ENCODE peak calls at places on chromosomes 7 and 10, in seven cellular contexts. F is IMR-90, H is K562, V is ovary, P is lung, R is psoas muscle, J is uterus. M is an unnamed sample. For H3K4me1, the result is how much of the 10 kb centered on the place peaks cover.

GRCh38 chr10:4131407-4132215 is 346.6 kb upstream of the KLF6 start:
- DNase-seq in R (no peak), H (no peak), P (no peak), F (peak), V (no peak), J (no peak), M (no peak)

GRCh38 chr10:1169186-1169885 is 113.2 kb downstream of the WDR37 start:
- DNase-seq in H (no peak), J (no peak), V (no peak), R (no peak), P (no peak), F (no peak), M (no peak)

GRCh38 chr7:121020243-121020642 is 31.7 kb downstream of the CPED1 start:
- DNase-seq in F (peak), R (no peak), J (no peak), V (no peak), H (no peak), P (no peak), M (no peak)

GRCh38 chr10:45513586-45513985 is 139.6 kb downstream of the ALOX5 start:
- DNase-seq in J (no peak), F (no peak), H (no peak), P (no peak), V (no peak), R (no peak), M (no peak)

GRCh38 chr7:132580277-132580676 is 4.0 kb upstream of the PLXNA4 start:
- DNase-seq in H (peak), P (no peak), F (no peak), J (no peak), V (no peak), R (no peak), M (no peak)

GRCh38 chr7:98278408-98278807 is 3.1 kb upstream of the BRI3 start:
- DNase-seq in V (no peak), J (no peak), P (no peak), F (no peak), R (no peak), H (no peak), M (no peak)

GRCh38 chr10:78774999-78775711 is 293.6 kb upstream of the ZMIZ1 start:
- DNase-seq in J (peak), V (peak), P (no peak), H (no peak), R (peak), F (peak), M (no peak)

GRCh38 chr7:36787933-36788378 is 63.7 kb upstream of the AOAH start:
- DNase-seq in F (no peak), V (no peak), P (no peak), R (no peak), H (no peak), J (no peak), M (no peak)

GRCh38 chr7:36967387-36967786 is 243.1 kb upstream of the AOAH start:
- DNase-seq in J (peak), V (peak), H (peak), P (peak), R (no peak), F (peak), M (peak)

GRCh38 chr10:123562387-123562786 is 103.8 kb upstream of the GPR26 start:
- DNase-seq in F (no peak), P (no peak), J (no peak), H (no peak), V (no peak), R (no peak), M (no peak)

GRCh38 chr10:114436941-114437340 is 32.6 kb upstream of the AFAP1L2 start:
- DNase-seq in V (no peak), H (no peak), J (no peak), P (no peak), R (no peak), F (no peak), M (no peak)

GRCh38 chr10:22002531-22003110 is 909 bp downstream of the DNAJC1 start:
- DNase-seq in P (no peak), F (peak), H (no peak), R (no peak), J (no peak), V (no peak), M (peak)

GRCh38 chr10:118920206-118920605 is 109.3 kb upstream of the NANOS1 start:
- DNase-seq in F (no peak), V (no peak), P (no peak), H (no peak), J (no peak), R (no peak), M (no peak)

GRCh38 chr10:373015-373414 is 237.8 kb downstream of the ZMYND11 start:
- DNase-seq in H (no peak), J (no peak), V (no peak), R (no peak), P (no peak), F (peak), M (no peak)

GRCh38 chr7:14720792-14721191 is 181.8 kb downstream of the DGKB start:
- DNase-seq in V (no peak), J (peak), P (no peak), R (no peak), F (no peak), H (no peak), M (no peak)

GRCh38 chr10:13536674-13537366 is 8.0 kb upstream of the BEND7 start:
- DNase-seq in F (peak), V (peak), R (peak), J (peak), P (no peak), H (peak), M (peak)

GRCh38 chr7:135933509-135934188 is 43.5 kb downstream of the MTPN start:
- DNase-seq in P (no peak), J (no peak), F (no peak), V (no peak), H (no peak), R (no peak), M (no peak)

GRCh38 chr7:143284591-143285453 is at the start of gene TMEM139:
- DNase-seq in F (no peak), J (no peak), R (no peak), P (peak), H (peak), V (no peak), M (peak)

GRCh38 chr10:20893297-20893696 is 3.8 kb downstream of the NEBL start:
- DNase-seq in R (no peak), P (no peak), V (no peak), J (no peak), F (no peak), H (no peak), M (no peak)
- H3K4me1 ChIP-seq in R (under half), P (under half), V (under half), J (under half), F (under half), H (under half), M (under half)

GRCh38 chr10:96259884-96260511 is 11.4 kb downstream of the BLNK start:
- DNase-seq in P (no peak), J (no peak), H (no peak), R (no peak), V (no peak), F (no peak), M (no peak)

GRCh38 chr10:96259150-96259549 is 12.2 kb downstream of the BLNK start:
- DNase-seq in F (no peak), J (no peak), R (no peak), P (no peak), V (no peak), H (no peak), M (no peak)

GRCh38 chr10:96261930-96262329 is 9.4 kb downstream of the BLNK start:
- DNase-seq in P (no peak), R (no peak), J (no peak), H (no peak), V (no peak), F (no peak), M (no peak)

GRCh38 chr10:96263173-96263572 is 8.2 kb downstream of the BLNK start:
- DNase-seq in P (no peak), J (no peak), F (no peak), H (no peak), R (no peak), V (no peak), M (no peak)

GRCh38 chr10:96261132-96261531 is 10.2 kb downstream of the BLNK start:
- DNase-seq in P (no peak), F (no peak), J (no peak), R (no peak), V (no peak), H (no peak), M (no peak)
- H3K4me1 ChIP-seq in P (under half), F (under half), J (under half), R (under half), V (under half), H (under half), M (under half)

GRCh38 chr10:128540806-128541739 is 414.9 kb upstream of the MKI67 start:
- DNase-seq in P (no peak), H (no peak), V (no peak), F (no peak), R (no peak), J (no peak), M (peak)

GRCh38 chr10:128542659-128543058 is 416.4 kb upstream of the MKI67 start:
- DNase-seq in F (no peak), V (no peak), J (no peak), P (no peak), H (peak), R (no peak), M (no peak)

GRCh38 chr10:128537888-128538287 is 411.7 kb upstream of the MKI67 start:
- DNase-seq in R (no peak), F (no peak), V (no peak), P (no peak), H (no peak), J (no peak), M (no peak)

GRCh38 chr10:128543186-128543585 is 417.0 kb upstream of the MKI67 start:
- DNase-seq in V (no peak), H (no peak), R (no peak), J (no peak), F (no peak), P (no peak), M (no peak)

GRCh38 chr10:128539784-128540759 is 413.8 kb upstream of the MKI67 start:
- DNase-seq in H (no peak), V (no peak), J (no peak), P (no peak), R (no peak), F (no peak), M (peak)
- H3K4me1 ChIP-seq in H (under half), V (under half), J (under half), P (under half), R (under half), F (under half), M (under half)

GRCh38 chr7:151089893-151090730 is 3.8 kb downstream of the AGAP3 start:
- DNase-seq in R (no peak), J (no peak), H (no peak), V (no peak), P (no peak), F (no peak), M (no peak)

GRCh38 chr7:151088019-151088855 is 2.0 kb downstream of the AGAP3 start:
- DNase-seq in P (no peak), J (no peak), R (no peak), H (no peak), F (no peak), V (no peak), M (peak)

GRCh38 chr7:151091003-151091402 is 4.7 kb downstream of the AGAP3 start:
- DNase-seq in P (no peak), R (no peak), F (no peak), V (no peak), H (no peak), J (no peak), M (no peak)

GRCh38 chr7:151087247-151088018 is 1.2 kb downstream of the AGAP3 start:
- DNase-seq in H (peak), P (no peak), J (peak), R (peak), F (peak), V (peak), M (peak)

DNA sequence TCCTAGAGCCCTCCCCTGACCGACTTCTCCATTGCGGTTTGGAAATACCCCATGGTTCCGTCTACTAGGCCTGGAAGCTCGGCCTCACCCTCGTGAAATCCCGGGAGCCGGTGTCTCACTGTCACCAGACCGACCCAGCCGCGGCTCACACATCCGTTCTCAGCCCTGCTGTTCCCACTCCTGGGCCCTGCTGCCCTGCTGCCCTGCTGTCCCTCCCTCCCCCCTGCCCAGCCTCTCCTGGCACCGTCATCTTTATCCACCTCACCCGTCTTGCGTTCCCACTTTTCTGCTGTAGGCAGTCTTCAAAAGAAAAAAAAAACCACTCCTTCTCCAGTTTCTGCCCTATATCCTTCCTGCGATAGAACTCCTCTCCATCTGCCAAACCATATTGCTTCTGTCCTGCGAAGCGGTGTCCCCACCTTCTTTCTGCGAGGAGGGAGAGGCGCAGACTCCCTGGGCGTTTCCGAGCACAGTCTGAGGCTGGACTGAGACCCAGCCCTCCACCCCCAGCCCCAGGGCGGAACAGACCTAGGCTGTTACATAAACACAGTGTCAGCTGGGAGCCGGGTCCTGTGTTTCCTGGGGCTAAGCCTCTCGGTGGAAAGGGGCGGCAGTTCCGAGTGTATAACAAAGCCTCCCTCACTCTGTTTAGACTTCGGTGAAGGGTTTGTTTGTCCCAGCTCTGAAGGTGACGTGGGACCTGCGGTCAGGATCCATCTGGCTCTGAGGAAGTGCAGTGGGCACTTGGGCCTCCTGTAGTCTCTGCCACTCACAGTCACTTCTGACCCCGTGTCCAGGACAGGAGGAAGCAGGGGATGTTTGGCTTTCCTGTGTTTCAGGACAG is 2.8 kb downstream of the AGAP3 start:
- DNase-seq in P (peak), R (peak), F (peak), V (peak), J (peak), H (no peak), M (peak)
- H3K4me1 ChIP-seq in P (under half), R (under half), F (under half), V (under half), J (under half), H (under half), M (under half)

M was measured in neural progenitor cell.